ENCODE peak calls at places on chromosomes 13 and 19, in four cellular contexts. Q, V, L and J are unnamed samples.

GRCh38 chr13:23289917-23290357 is 109.2 kb downstream of the SGCG start:
- DNase-seq in V (no peak), Q (no peak), L (no peak), J (peak)

GRCh38 chr19:45499196-45500180 is 1.2 kb downstream of the PPM1N start:
- DNase-seq in Q (peak), L (peak), V (peak), J (peak)

GRCh38 chr19:4575267-4575793 is 15.8 kb upstream of the SEMA6B start:
- DNase-seq in Q (no peak), L (peak), V (peak), J (peak)

GRCh38 chr19:52695996-52696395 is 38.8 kb downstream of the ZNF611 start:
- DNase-seq in Q (no peak), L (peak), V (no peak), J (no peak)

GRCh38 chr13:26563713-26564112 is 6.2 kb downstream of the WASF3 start:
- DNase-seq in V (no peak), L (no peak), Q (no peak), J (no peak)

GRCh38 chr19:35022460-35022859 is 7.8 kb upstream of the SCN1B start:
- DNase-seq in V (no peak), Q (no peak), L (no peak), J (no peak)

GRCh38 chr13:111526922-111527321 is 206.5 kb downstream of the TEX29 start:
- DNase-seq in V (no peak), Q (no peak), L (no peak), J (no peak)

GRCh38 chr13:104171132-104171531 is 1104.9 kb upstream of the SLC10A2 start:
- DNase-seq in L (no peak), V (no peak), Q (no peak), J (no peak)

GRCh38 chr19:58584498-58585441 is 11.6 kb upstream of the MZF1 start:
- DNase-seq in V (no peak), L (no peak), Q (no peak), J (no peak)

GRCh38 chr19:52494518-52494917 is 33.0 kb upstream of the ZNF808 start:
- DNase-seq in Q (no peak), L (no peak), V (no peak), J (peak)

GRCh38 chr13:27041341-27041740 is 130.3 kb downstream of the USP12 start:
- DNase-seq in V (no peak), L (no peak), Q (no peak), J (no peak)

GRCh38 chr19:3275583-3276340 is 51.3 kb downstream of the CELF5 start:
- DNase-seq in L (peak), V (peak), Q (peak), J (peak)

GRCh38 chr13:99383511-99383921 is 76.3 kb upstream of the GPR183 start:
- DNase-seq in L (no peak), Q (no peak), V (no peak), J (no peak)

GRCh38 chr19:16571689-16572331 is 405 bp downstream of the SLC35E1 start:
- DNase-seq in V (no peak), Q (no peak), L (no peak), J (no peak)

GRCh38 chr13:51636349-51636890 is 52.2 kb downstream of the WDFY2 start:
- DNase-seq in V (no peak), Q (no peak), L (no peak), J (no peak)

GRCh38 chr13:46304546-46304945 is 82.5 kb downstream of the RUBCNL start:
- DNase-seq in V (no peak), L (no peak), Q (no peak), J (no peak)

GRCh38 chr13:111337206-111337605 is 16.8 kb downstream of the TEX29 start:
- DNase-seq in V (no peak), L (no peak), Q (no peak), J (peak)

GRCh38 chr19:49592486-49593232 is 1.7 kb downstream of the PRR12 start:
- DNase-seq in Q (no peak), V (peak), L (no peak), J (no peak)

GRCh38 chr13:65638572-65639168 is 1591.5 kb downstream of the PCDH9 start:
- DNase-seq in Q (no peak), V (peak), L (peak), J (no peak)

GRCh38 chr19:966481-967088 is 17.6 kb upstream of the WDR18 start:
- DNase-seq in V (no peak), L (no peak), Q (no peak), J (no peak)

GRCh38 chr13:59906413-59907027 is 257.2 kb downstream of the DIAPH3 start:
- DNase-seq in Q (no peak), V (peak), L (peak), J (no peak)

GRCh38 chr19:55197531-55197930 is 11.8 kb downstream of the PTPRH start:
- DNase-seq in V (no peak), Q (no peak), L (no peak), J (no peak)

GRCh38 chr19:12672744-12673143 is 6.1 kb downstream of the WDR83 start:
- DNase-seq in Q (no peak), V (no peak), L (no peak), J (no peak)

GRCh38 chr19:46065486-46065885 is 24.7 kb upstream of the IGFL4 start:
- DNase-seq in L (no peak), V (no peak), Q (no peak), J (peak)

GRCh38 chr19:16447015-16447384 is 24.8 kb downstream of the EPS15L1 start:
- DNase-seq in V (no peak), L (no peak), Q (no peak), J (no peak)

GRCh38 chr19:9958451-9958850 is 22.1 kb upstream of the OLFM2 start:
- DNase-seq in L (no peak), Q (no peak), V (no peak), J (no peak)

GRCh38 chr19:41328157-41328817 is 18.3 kb downstream of the CCDC97 start:
- DNase-seq in L (no peak), V (no peak), Q (no peak), J (no peak)